ENCODE peak calls at places on chromosome 15, in four cellular contexts. One of them, this sample, is unnamed.

GRCh38 chr15:78365931-78366330 is 25.8 kb downstream of the CRABP1 start:
- DNase-seq in hypothalamus: no peak
- DNase-seq in stimulated activated CD8-positive, alpha-beta memory T cell treated with anti-CD3 and anti-CD28 coated beads, Interleukin-4, amount 100 ng/mL, for 48 hours: no peak
- DNase-seq in T-cell: no peak
- DNase-seq in this sample: no peak

GRCh38 chr15:94324117-94324826 is 92.9 kb downstream of the MCTP2 start:
- DNase-seq in T-cell: peak; percentile 41
- DNase-seq in hypothalamus: peak; percentile 18
- DNase-seq in stimulated activated CD8-positive, alpha-beta memory T cell treated with anti-CD3 and anti-CD28 coated beads, Interleukin-4, amount 100 ng/mL, for 48 hours: peak; percentile 69
- DNase-seq in this sample: peak; percentile 55

GRCh38 chr15:85600001-85600400 is 194.7 kb downstream of the KLHL25 start:
- DNase-seq in hypothalamus: no peak
- DNase-seq in T-cell: no peak
- DNase-seq in stimulated activated CD8-positive, alpha-beta memory T cell treated with anti-CD3 and anti-CD28 coated beads, Interleukin-4, amount 100 ng/mL, for 48 hours: no peak
- DNase-seq in this sample: no peak

GRCh38 chr15:90214553-90215205 is 13.5 kb downstream of the SEMA4B start:
- DNase-seq in hypothalamus: no peak
- DNase-seq in stimulated activated CD8-positive, alpha-beta memory T cell treated with anti-CD3 and anti-CD28 coated beads, Interleukin-4, amount 100 ng/mL, for 48 hours: no peak
- DNase-seq in T-cell: no peak
- DNase-seq in this sample: no peak

GRCh38 chr15:68299436-68299835 is 21.9 kb downstream of the FEM1B start:
- DNase-seq in stimulated activated CD8-positive, alpha-beta memory T cell treated with anti-CD3 and anti-CD28 coated beads, Interleukin-4, amount 100 ng/mL, for 48 hours: no peak
- DNase-seq in hypothalamus: no peak
- DNase-seq in T-cell: no peak
- DNase-seq in this sample: no peak

GRCh38 chr15:73403171-73403570 is 34.4 kb upstream of the HCN4 start:
- DNase-seq in T-cell: no peak
- DNase-seq in stimulated activated CD8-positive, alpha-beta memory T cell treated with anti-CD3 and anti-CD28 coated beads, Interleukin-4, amount 100 ng/mL, for 48 hours: no peak
- DNase-seq in hypothalamus: no peak
- DNase-seq in this sample: no peak

GRCh38 chr15:74826372-74826819 is at the start of gene CPLX3:
- DNase-seq in hypothalamus: no peak
- DNase-seq in stimulated activated CD8-positive, alpha-beta memory T cell treated with anti-CD3 and anti-CD28 coated beads, Interleukin-4, amount 100 ng/mL, for 48 hours: peak; percentile 64
- DNase-seq in T-cell: peak; percentile 56
- DNase-seq in this sample: peak; percentile 56

GRCh38 chr15:78299302-78300102 is at the start of gene SKIC8:
- DNase-seq in stimulated activated CD8-positive, alpha-beta memory T cell treated with anti-CD3 and anti-CD28 coated beads, Interleukin-4, amount 100 ng/mL, for 48 hours: peak; percentile 92
- DNase-seq in T-cell: peak; percentile 88
- DNase-seq in hypothalamus: peak; percentile 83
- DNase-seq in this sample: peak; percentile 94

GRCh38 chr15:63870043-63870394 is 36.3 kb upstream of the HERC1 start:
- DNase-seq in T-cell: no peak
- DNase-seq in stimulated activated CD8-positive, alpha-beta memory T cell treated with anti-CD3 and anti-CD28 coated beads, Interleukin-4, amount 100 ng/mL, for 48 hours: no peak
- DNase-seq in hypothalamus: no peak
- DNase-seq in this sample: no peak

GRCh38 chr15:40695469-40695910 is 516 bp downstream of the RAD51 start:
- DNase-seq in hypothalamus: no peak
- DNase-seq in T-cell: no peak
- DNase-seq in stimulated activated CD8-positive, alpha-beta memory T cell treated with anti-CD3 and anti-CD28 coated beads, Interleukin-4, amount 100 ng/mL, for 48 hours: no peak
- DNase-seq in this sample: peak; percentile 49

GRCh38 chr15:38603271-38603670 is 38.7 kb upstream of the RASGRP1 start:
- DNase-seq in T-cell: no peak
- DNase-seq in stimulated activated CD8-positive, alpha-beta memory T cell treated with anti-CD3 and anti-CD28 coated beads, Interleukin-4, amount 100 ng/mL, for 48 hours: no peak
- DNase-seq in hypothalamus: no peak
- DNase-seq in this sample: no peak

GRCh38 chr15:60478633-60479360 is at the start of gene ICE2:
- DNase-seq in hypothalamus: peak; percentile 92
- DNase-seq in stimulated activated CD8-positive, alpha-beta memory T cell treated with anti-CD3 and anti-CD28 coated beads, Interleukin-4, amount 100 ng/mL, for 48 hours: peak; percentile 99
- DNase-seq in T-cell: peak; percentile 96
- DNase-seq in this sample: peak; percentile 98

GRCh38 chr15:72740202-72740601 is 43.4 kb downstream of the ADPGK start:
- DNase-seq in T-cell: no peak
- DNase-seq in hypothalamus: no peak
- DNase-seq in stimulated activated CD8-positive, alpha-beta memory T cell treated with anti-CD3 and anti-CD28 coated beads, Interleukin-4, amount 100 ng/mL, for 48 hours: no peak
- DNase-seq in this sample: no peak

GRCh38 chr15:77784361-77785292 is 151.9 kb upstream of the LINGO1 start:
- DNase-seq in hypothalamus: no peak
- DNase-seq in stimulated activated CD8-positive, alpha-beta memory T cell treated with anti-CD3 and anti-CD28 coated beads, Interleukin-4, amount 100 ng/mL, for 48 hours: peak; percentile 50
- DNase-seq in T-cell: no peak
- DNase-seq in this sample: peak; percentile 33

GRCh38 chr15:57044961-57045360 is 126.5 kb downstream of the TCF12 start:
- DNase-seq in hypothalamus: no peak
- DNase-seq in stimulated activated CD8-positive, alpha-beta memory T cell treated with anti-CD3 and anti-CD28 coated beads, Interleukin-4, amount 100 ng/mL, for 48 hours: no peak
- DNase-seq in T-cell: no peak
- DNase-seq in this sample: no peak

GRCh38 chr15:101664303-101664913 is 12.2 kb upstream of the TM2D3 start:
- DNase-seq in stimulated activated CD8-positive, alpha-beta memory T cell treated with anti-CD3 and anti-CD28 coated beads, Interleukin-4, amount 100 ng/mL, for 48 hours: no peak
- DNase-seq in T-cell: no peak
- DNase-seq in hypothalamus: no peak
- DNase-seq in this sample: no peak

GRCh38 chr15:101803676-101804075 is 367 bp downstream of the OR4F6 start:
- DNase-seq in stimulated activated CD8-positive, alpha-beta memory T cell treated with anti-CD3 and anti-CD28 coated beads, Interleukin-4, amount 100 ng/mL, for 48 hours: no peak
- DNase-seq in T-cell: no peak
- DNase-seq in hypothalamus: no peak
- DNase-seq in this sample: no peak

GRCh38 chr15:29888651-29889050 is 66.4 kb upstream of the TJP1 start:
- DNase-seq in T-cell: no peak
- DNase-seq in stimulated activated CD8-positive, alpha-beta memory T cell treated with anti-CD3 and anti-CD28 coated beads, Interleukin-4, amount 100 ng/mL, for 48 hours: no peak
- DNase-seq in hypothalamus: peak; percentile 40
- DNase-seq in this sample: no peak

GRCh38 chr15:62338497-62338896 is 173.4 kb upstream of the C2CD4B start:
- DNase-seq in hypothalamus: no peak
- DNase-seq in stimulated activated CD8-positive, alpha-beta memory T cell treated with anti-CD3 and anti-CD28 coated beads, Interleukin-4, amount 100 ng/mL, for 48 hours: no peak
- DNase-seq in T-cell: no peak
- DNase-seq in this sample: no peak

GRCh38 chr15:34012461-34013028 is 26.5 kb downstream of the AVEN start:
- DNase-seq in T-cell: no peak
- DNase-seq in hypothalamus: no peak
- DNase-seq in stimulated activated CD8-positive, alpha-beta memory T cell treated with anti-CD3 and anti-CD28 coated beads, Interleukin-4, amount 100 ng/mL, for 48 hours: no peak
- DNase-seq in this sample: no peak

GRCh38 chr15:42155546-42156265 is 730 bp downstream of the PLA2G4F start:
- DNase-seq in hypothalamus: no peak
- DNase-seq in T-cell: no peak
- DNase-seq in stimulated activated CD8-positive, alpha-beta memory T cell treated with anti-CD3 and anti-CD28 coated beads, Interleukin-4, amount 100 ng/mL, for 48 hours: no peak
- DNase-seq in this sample: no peak

GRCh38 chr15:101250931-101251829 is 668 bp downstream of the CHSY1 start:
- DNase-seq in hypothalamus: no peak
- DNase-seq in T-cell: no peak
- DNase-seq in stimulated activated CD8-positive, alpha-beta memory T cell treated with anti-CD3 and anti-CD28 coated beads, Interleukin-4, amount 100 ng/mL, for 48 hours: peak; percentile 46
- DNase-seq in this sample: peak; percentile 33

GRCh38 chr15:31343831-31344230 is 17.2 kb downstream of the KLF13 start:
- DNase-seq in T-cell: no peak
- DNase-seq in stimulated activated CD8-positive, alpha-beta memory T cell treated with anti-CD3 and anti-CD28 coated beads, Interleukin-4, amount 100 ng/mL, for 48 hours: no peak
- DNase-seq in hypothalamus: no peak
- DNase-seq in this sample: no peak

GRCh38 chr15:96043586-96044171 is 286.8 kb upstream of the NR2F2 start:
- DNase-seq in stimulated activated CD8-positive, alpha-beta memory T cell treated with anti-CD3 and anti-CD28 coated beads, Interleukin-4, amount 100 ng/mL, for 48 hours: no peak
- DNase-seq in hypothalamus: no peak
- DNase-seq in T-cell: no peak
- DNase-seq in this sample: no peak

GRCh38 chr15:56794923-56795329 is 61.6 kb upstream of the ZNF280D start:
- DNase-seq in T-cell: no peak
- DNase-seq in stimulated activated CD8-positive, alpha-beta memory T cell treated with anti-CD3 and anti-CD28 coated beads, Interleukin-4, amount 100 ng/mL, for 48 hours: no peak
- DNase-seq in hypothalamus: no peak
- DNase-seq in this sample: no peak

GRCh38 chr15:72116680-72117447 is 1.1 kb downstream of the MYO9A start:
- DNase-seq in T-cell: no peak
- DNase-seq in stimulated activated CD8-positive, alpha-beta memory T cell treated with anti-CD3 and anti-CD28 coated beads, Interleukin-4, amount 100 ng/mL, for 48 hours: no peak
- DNase-seq in hypothalamus: peak; percentile 13
- DNase-seq in this sample: no peak

GRCh38 chr15:58293622-58294550 is 137.9 kb upstream of the LIPC start:
- DNase-seq in T-cell: no peak
- DNase-seq in stimulated activated CD8-positive, alpha-beta memory T cell treated with anti-CD3 and anti-CD28 coated beads, Interleukin-4, amount 100 ng/mL, for 48 hours: no peak
- DNase-seq in hypothalamus: no peak
- DNase-seq in this sample: no peak

GRCh38 chr15:58724471-58724870 is 25.0 kb downstream of the ADAM10 start:
- DNase-seq in stimulated activated CD8-positive, alpha-beta memory T cell treated with anti-CD3 and anti-CD28 coated beads, Interleukin-4, amount 100 ng/mL, for 48 hours: no peak
- DNase-seq in T-cell: no peak
- DNase-seq in hypothalamus: no peak
- DNase-seq in this sample: no peak

GRCh38 chr15:37585966-37586656 is 348.3 kb upstream of the TMCO5A start:
- DNase-seq in stimulated activated CD8-positive, alpha-beta memory T cell treated with anti-CD3 and anti-CD28 coated beads, Interleukin-4, amount 100 ng/mL, for 48 hours: no peak
- DNase-seq in hypothalamus: no peak
- DNase-seq in T-cell: no peak
- DNase-seq in this sample: no peak

GRCh38 chr15:73630796-73631471 is 2.3 kb downstream of the NPTN start:
- DNase-seq in hypothalamus: no peak
- DNase-seq in stimulated activated CD8-positive, alpha-beta memory T cell treated with anti-CD3 and anti-CD28 coated beads, Interleukin-4, amount 100 ng/mL, for 48 hours: no peak
- DNase-seq in T-cell: no peak
- DNase-seq in this sample: no peak

GRCh38 chr15:44215594-44215993 is 20.5 kb upstream of the FRMD5 start:
- DNase-seq in hypothalamus: no peak
- DNase-seq in stimulated activated CD8-positive, alpha-beta memory T cell treated with anti-CD3 and anti-CD28 coated beads, Interleukin-4, amount 100 ng/mL, for 48 hours: no peak
- DNase-seq in T-cell: no peak
- DNase-seq in this sample: no peak

GRCh38 chr15:77619883-77620282 is 12.8 kb downstream of the LINGO1 start:
- DNase-seq in hypothalamus: no peak
- DNase-seq in stimulated activated CD8-positive, alpha-beta memory T cell treated with anti-CD3 and anti-CD28 coated beads, Interleukin-4, amount 100 ng/mL, for 48 hours: no peak
- DNase-seq in T-cell: no peak
- DNase-seq in this sample: no peak

GRCh38 chr15:87816811-87817210 is 439.7 kb downstream of the NTRK3 start:
- DNase-seq in T-cell: no peak
- DNase-seq in hypothalamus: no peak
- DNase-seq in stimulated activated CD8-positive, alpha-beta memory T cell treated with anti-CD3 and anti-CD28 coated beads, Interleukin-4, amount 100 ng/mL, for 48 hours: no peak
- DNase-seq in this sample: no peak

GRCh38 chr15:57158997-57159668 is 217.2 kb upstream of the CGNL1 start:
- DNase-seq in stimulated activated CD8-positive, alpha-beta memory T cell treated with anti-CD3 and anti-CD28 coated beads, Interleukin-4, amount 100 ng/mL, for 48 hours: no peak
- DNase-seq in hypothalamus: no peak
- DNase-seq in T-cell: no peak
- DNase-seq in this sample: no peak